ENCODE peak calls at places on chromosomes 5 and 9, in five cellular contexts. P is mesendoderm, I is SK-N-SH, R is GM12865, E is PC-3. C is an unnamed sample.

GRCh38 chr9:101705135-101705661 is 33.2 kb downstream of the GRIN3A start:
- DNase-seq in P (peak; percentile 84), I (no peak), R (no peak), E (peak; percentile 30), C (peak; percentile 8)

GRCh38 chr9:83992407-83992806 is 11.8 kb downstream of the RMI1 start:
- DNase-seq in P (no peak), I (no peak), R (no peak), E (peak; percentile 64), C (peak; percentile 52)

GRCh38 chr5:160287378-160288051 is 24.8 kb downstream of the CCNJL start:
- DNase-seq in P (peak; percentile 95), I (peak; percentile 85), R (no peak), E (no peak), C (peak; percentile 57)

GRCh38 chr5:21680196-21680595 is 1172.9 kb downstream of the CDH12 start:
- DNase-seq in P (no peak), I (no peak), R (no peak), E (peak; percentile 96), C (peak; percentile 89)

GRCh38 chr9:137253717-137254623 is 1.2 kb upstream of the NELFB start:
- DNase-seq in P (no peak), I (no peak), R (no peak), E (no peak), C (no peak)

GRCh38 chr5:45725537-45725936 is 29.4 kb upstream of the HCN1 start:
- DNase-seq in P (no peak), I (no peak), R (no peak), E (no peak), C (no peak)

GRCh38 chr5:139710370-139711066 is 62.4 kb downstream of the CXXC5 start:
- DNase-seq in P (peak; percentile 97), I (peak; percentile 83), R (peak; percentile 42), E (no peak), C (no peak)

GRCh38 chr9:77541600-77541999 is 106.5 kb downstream of the GNA14 start:
- DNase-seq in P (no peak), I (no peak), R (no peak), E (no peak), C (no peak)

GRCh38 chr5:179969110-179969509 is 61.4 kb upstream of the TBC1D9B start:
- DNase-seq in P (no peak), I (no peak), R (no peak), E (no peak), C (no peak)

GRCh38 chr5:15683332-15683731 is 183.4 kb downstream of the FBXL7 start:
- DNase-seq in P (peak; percentile 86), I (no peak), R (peak; percentile 14), E (no peak), C (no peak)

GRCh38 chr9:110835859-110836271 is 167.3 kb downstream of the MUSK start:
- DNase-seq in P (no peak), I (no peak), R (no peak), E (no peak), C (no peak)

GRCh38 chr9:34380034-34380510 is 3.4 kb upstream of the MYORG start:
- DNase-seq in P (no peak), I (no peak), R (no peak), E (no peak), C (no peak)

GRCh38 chr9:114735732-114736131 is 53.7 kb upstream of the TEX48 start:
- DNase-seq in P (no peak), I (no peak), R (no peak), E (no peak), C (no peak)

GRCh38 chr5:95941756-95942155 is 19.9 kb downstream of the ELL2 start:
- DNase-seq in P (no peak), I (no peak), R (no peak), E (no peak), C (no peak)

GRCh38 chr5:146426853-146427618 is 20.1 kb upstream of the TCERG1 start:
- DNase-seq in P (peak; percentile 54), I (peak; percentile 49), R (peak; percentile 41), E (peak; percentile 79), C (peak; percentile 50)

GRCh38 chr5:6236170-6236793 is 142.1 kb downstream of the MED10 start:
- DNase-seq in P (no peak), I (no peak), R (no peak), E (peak; percentile 97), C (peak; percentile 25)

GRCh38 chr5:15794117-15794985 is 294.4 kb downstream of the FBXL7 start:
- DNase-seq in P (peak; percentile 67), I (peak; percentile 26), R (no peak), E (no peak), C (peak; percentile 13)

GRCh38 chr9:116646661-116647514 is 40.2 kb upstream of the TRIM32 start:
- DNase-seq in P (peak; percentile 68), I (peak; percentile 25), R (peak; percentile 38), E (peak; percentile 51), C (peak; percentile 58)

GRCh38 chr9:81183763-81184162 is 505.6 kb downstream of the TLE1 start:
- DNase-seq in P (peak; percentile 41), I (no peak), R (no peak), E (peak; percentile 20), C (no peak)

GRCh38 chr5:57986746-57987145 is 473.1 kb downstream of the PLK2 start:
- DNase-seq in P (peak; percentile 65), I (no peak), R (no peak), E (peak; percentile 39), C (peak; percentile 29)

GRCh38 chr5:979100-979817 is 29.3 kb upstream of the NKD2 start:
- DNase-seq in P (no peak), I (no peak), R (no peak), E (no peak), C (no peak)

GRCh38 chr5:51890435-51891116 is 507.3 kb downstream of the ISL1 start:
- DNase-seq in P (no peak), I (no peak), R (no peak), E (no peak), C (no peak)

GRCh38 chr5:96133337-96134094 is 171.9 kb upstream of the ELL2 start:
- DNase-seq in P (no peak), I (no peak), R (no peak), E (peak; percentile 18), C (no peak)

GRCh38 chr5:6584101-6584645 is 48.7 kb downstream of the NSUN2 start:
- DNase-seq in P (no peak), I (no peak), R (no peak), E (no peak), C (no peak)

GRCh38 chr9:131621551-131622321 is 76.4 kb downstream of the PRRT1B start:
- DNase-seq in P (no peak), I (no peak), R (peak; percentile 81), E (no peak), C (no peak)

GRCh38 chr9:37412431-37413151 is 9.9 kb upstream of the GRHPR start:
- DNase-seq in P (no peak), I (no peak), R (peak; percentile 71), E (no peak), C (no peak)

GRCh38 chr9:127128341-127129072 is 6.1 kb upstream of the ANGPTL2 start:
- DNase-seq in P (no peak), I (no peak), R (no peak), E (peak; percentile 21), C (peak; percentile 96)

GRCh38 chr5:1523793-1524480 is at the start of gene LPCAT1:
- DNase-seq in P (peak; percentile 79), I (peak; percentile 97), R (peak; percentile 91), E (peak; percentile 75), C (no peak)

GRCh38 chr9:74949859-74950258 is 2.9 kb downstream of the C9orf40 start:
- DNase-seq in P (no peak), I (no peak), R (no peak), E (no peak), C (no peak)

DNA sequence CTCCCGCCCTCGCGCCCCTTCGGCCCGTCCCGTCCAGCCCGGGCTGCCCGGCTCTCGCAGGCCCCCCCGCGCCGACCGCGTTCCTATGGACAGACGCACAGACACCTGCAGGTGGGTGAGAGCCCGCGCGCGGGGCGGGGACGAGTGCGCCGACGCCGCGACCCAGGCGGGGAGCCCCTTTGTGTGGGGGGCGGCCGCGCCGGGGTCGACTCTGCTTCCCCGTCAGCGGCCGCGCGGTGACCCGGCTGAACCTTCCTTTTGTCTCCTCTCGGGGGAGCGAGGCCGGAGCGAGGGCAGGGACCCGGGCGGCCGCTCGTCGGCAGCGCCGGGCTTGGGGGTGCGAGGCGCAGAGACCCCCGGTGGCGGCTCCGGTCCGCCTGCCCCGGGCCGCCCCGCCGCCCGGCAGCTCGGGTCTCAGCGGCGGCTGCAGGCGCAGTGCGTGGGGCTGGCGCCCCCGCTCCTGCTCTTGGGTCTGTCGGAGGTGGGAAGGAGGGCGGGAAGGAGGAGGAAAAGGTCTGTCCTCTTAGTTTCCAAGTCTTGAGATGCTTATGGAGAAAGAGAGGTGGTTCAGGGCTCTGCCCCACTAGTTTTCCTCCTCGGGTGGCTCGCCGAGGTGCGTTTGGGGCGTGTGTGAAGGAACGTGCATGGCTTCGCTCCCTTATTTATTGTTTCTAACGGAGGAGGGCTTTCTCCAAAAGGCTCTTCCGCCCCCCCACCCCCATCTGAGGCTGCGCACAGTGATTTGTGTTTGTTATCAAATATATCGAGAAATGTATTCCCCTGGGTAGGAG is 576 bp downstream of the KIAA1958 start:
- DNase-seq in P (peak; percentile 62), I (peak; percentile 82), R (peak; percentile 73), E (peak; percentile 42), C (peak; percentile 37)
- H3K4me3 ChIP-seq in P (peak overlapping the region; percentile 88), I (peak overlapping the region; percentile 81), R (peak overlapping the region; percentile 67), E (peak overlapping the region; percentile 82), C (peak overlapping the region; percentile 80)

GRCh38 chr5:10601246-10602030 is 37.6 kb downstream of the ANKRD33B start:
- DNase-seq in P (no peak), I (peak; percentile 88), R (peak; percentile 57), E (peak; percentile 99), C (peak; percentile 96)
- H3K4me3 ChIP-seq in P (no peak overlapping the region), I (peak overlapping the region; percentile 15), R (peak overlapping the region; percentile 50), E (peak overlapping the region; percentile 55), C (no peak overlapping the region)

DNA sequence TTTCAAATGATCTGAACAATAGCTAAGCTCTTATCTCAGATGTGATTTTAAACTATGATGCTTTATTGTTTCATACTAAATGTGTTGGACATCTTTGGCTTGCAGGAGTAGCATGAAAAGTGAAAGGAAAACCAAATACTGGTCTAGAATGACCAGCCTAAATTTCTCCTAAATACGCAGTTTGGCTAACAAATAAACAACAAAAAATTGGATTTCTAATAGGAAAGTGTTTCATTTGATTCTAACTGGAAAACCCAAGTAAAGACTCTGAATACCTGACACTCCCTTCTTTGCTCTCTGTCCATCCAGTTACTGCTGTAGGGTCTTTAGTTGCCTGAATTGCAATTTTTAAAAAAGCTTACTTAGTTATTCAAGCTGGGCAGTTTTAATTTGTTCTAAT is 111.7 kb upstream of the ACOT12 start:
- DNase-seq in P (no peak), I (no peak), R (no peak), E (no peak), C (no peak)
- H3K4me3 ChIP-seq in P (no peak overlapping the region), I (no peak overlapping the region), R (no peak overlapping the region), E (no peak overlapping the region), C (no peak overlapping the region)

DNA sequence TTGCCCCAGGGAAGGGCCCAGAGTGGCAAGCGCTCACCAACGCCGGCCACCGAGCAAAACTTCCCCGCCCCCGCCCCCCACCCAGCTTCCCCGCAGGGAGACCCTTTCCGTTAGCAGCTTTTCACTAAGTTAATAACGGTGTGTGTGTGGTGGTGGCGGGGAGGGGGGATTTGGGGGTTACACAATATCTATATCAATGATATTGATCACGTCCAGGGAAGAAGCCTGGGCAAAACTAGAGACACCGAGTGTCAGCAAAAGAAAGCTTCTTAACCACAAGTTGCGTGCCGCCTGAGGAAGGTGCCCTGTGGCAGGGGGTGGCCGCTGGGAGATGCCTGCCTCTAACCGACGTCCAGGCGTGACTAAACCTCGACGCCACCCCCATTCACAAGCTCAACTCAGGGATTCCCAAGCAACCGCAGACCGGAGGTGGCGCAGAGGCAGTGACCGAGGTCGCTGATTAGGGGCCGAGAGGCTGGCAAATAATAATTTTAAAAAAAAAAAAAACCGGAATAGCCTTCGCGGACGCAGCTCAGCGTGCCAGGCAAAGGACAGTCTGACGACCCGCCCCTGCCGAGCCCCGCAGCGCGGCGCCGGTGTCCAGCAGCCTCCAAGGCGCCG is 222.5 kb downstream of the MEF2C start:
- DNase-seq in P (peak; percentile 84), I (no peak), R (peak; percentile 73), E (peak; percentile 81), C (peak; percentile 20)
- H3K4me3 ChIP-seq in P (peak overlapping the region; percentile 17), I (peak overlapping the region; percentile 48), R (peak overlapping the region; percentile 36), E (peak overlapping the region; percentile 73), C (no peak overlapping the region)